ENCODE peak calls at places on chromosomes 3 and 15, in seven cellular contexts. J, K, Y, X, V, I and C are unnamed samples.

GRCh38 chr3:152172465-152172864 is 96.3 kb upstream of the MBNL1 start:
- DNase-seq in K (no peak), V (no peak), J (no peak), X (no peak), Y (no peak), I (no peak), C (no peak)

GRCh38 chr15:42368096-42368495 is 8.8 kb downstream of the CAPN3 start:
- DNase-seq in V (no peak), J (no peak), I (no peak), X (no peak), Y (no peak), K (no peak), C (no peak)

GRCh38 chr3:180325533-180325932 is 276.4 kb upstream of the TTC14 start:
- DNase-seq in Y (no peak), J (no peak), I (no peak), X (no peak), K (no peak), V (no peak), C (no peak)

GRCh38 chr3:6861331-6861988 is 545 bp downstream of the GRM7 start:
- DNase-seq in V (no peak), K (no peak), I (no peak), J (no peak), X (peak), Y (no peak), C (peak)

GRCh38 chr3:192986399-192986798 is 68.7 kb upstream of the MB21D2 start:
- DNase-seq in Y (no peak), J (no peak), I (no peak), X (no peak), V (no peak), K (no peak), C (no peak)

GRCh38 chr15:90300988-90301715 is 35.7 kb downstream of the NGRN start:
- DNase-seq in V (no peak), I (no peak), J (peak), Y (peak), K (no peak), X (peak), C (peak)

GRCh38 chr15:53072077-53072476 is 281.9 kb upstream of the ONECUT1 start:
- DNase-seq in Y (peak), I (peak), K (peak), J (peak), V (no peak), X (peak), C (no peak)

GRCh38 chr15:83747050-83747717 is 93.3 kb downstream of the ADAMTSL3 start:
- DNase-seq in V (no peak), J (no peak), Y (peak), I (no peak), K (peak), X (no peak), C (no peak)

GRCh38 chr3:66138336-66139234 is 82.2 kb upstream of the SLC25A26 start:
- DNase-seq in J (peak), I (no peak), X (peak), V (no peak), Y (peak), K (no peak), C (peak)

GRCh38 chr3:188055388-188055787 is 98.6 kb upstream of the LPP start:
- DNase-seq in Y (no peak), V (no peak), K (no peak), J (no peak), X (no peak), I (no peak), C (no peak)

GRCh38 chr15:64045774-64046346 is 425 bp downstream of the DAPK2 start:
- DNase-seq in Y (no peak), I (no peak), J (no peak), K (no peak), X (no peak), V (no peak), C (peak)

GRCh38 chr3:159322322-159322939 is 520.6 kb downstream of the MFSD1 start:
- DNase-seq in J (peak), I (no peak), V (no peak), K (no peak), X (peak), Y (peak), C (peak)

GRCh38 chr3:179852117-179852886 is 184.4 kb downstream of the PEX5L start:
- DNase-seq in I (no peak), K (peak), V (no peak), J (no peak), Y (no peak), X (no peak), C (no peak)

GRCh38 chr3:180320631-180321030 is 281.3 kb upstream of the TTC14 start:
- DNase-seq in J (no peak), K (no peak), I (no peak), Y (no peak), V (no peak), X (no peak), C (no peak)

GRCh38 chr3:5226783-5227182 is 39.3 kb downstream of the EDEM1 start:
- DNase-seq in J (peak), Y (no peak), X (peak), I (no peak), V (no peak), K (no peak), C (no peak)

GRCh38 chr3:183515968-183516851 is 39.3 kb downstream of the KLHL6 start:
- DNase-seq in Y (no peak), I (no peak), K (no peak), X (peak), J (peak), V (no peak), C (no peak)

GRCh38 chr3:55959681-55960080 is 472.6 kb upstream of the WNT5A start:
- DNase-seq in X (no peak), V (no peak), J (no peak), K (no peak), I (no peak), Y (no peak), C (no peak)

GRCh38 chr15:94412979-94413741 is 181.8 kb downstream of the MCTP2 start:
- DNase-seq in J (peak), V (no peak), I (no peak), Y (peak), X (peak), K (no peak), C (no peak)
- TF ChIP-seq CTCF in J (peak), V (no peak), I (peak), Y (peak), X (peak), K (peak), C (peak)

DNA sequence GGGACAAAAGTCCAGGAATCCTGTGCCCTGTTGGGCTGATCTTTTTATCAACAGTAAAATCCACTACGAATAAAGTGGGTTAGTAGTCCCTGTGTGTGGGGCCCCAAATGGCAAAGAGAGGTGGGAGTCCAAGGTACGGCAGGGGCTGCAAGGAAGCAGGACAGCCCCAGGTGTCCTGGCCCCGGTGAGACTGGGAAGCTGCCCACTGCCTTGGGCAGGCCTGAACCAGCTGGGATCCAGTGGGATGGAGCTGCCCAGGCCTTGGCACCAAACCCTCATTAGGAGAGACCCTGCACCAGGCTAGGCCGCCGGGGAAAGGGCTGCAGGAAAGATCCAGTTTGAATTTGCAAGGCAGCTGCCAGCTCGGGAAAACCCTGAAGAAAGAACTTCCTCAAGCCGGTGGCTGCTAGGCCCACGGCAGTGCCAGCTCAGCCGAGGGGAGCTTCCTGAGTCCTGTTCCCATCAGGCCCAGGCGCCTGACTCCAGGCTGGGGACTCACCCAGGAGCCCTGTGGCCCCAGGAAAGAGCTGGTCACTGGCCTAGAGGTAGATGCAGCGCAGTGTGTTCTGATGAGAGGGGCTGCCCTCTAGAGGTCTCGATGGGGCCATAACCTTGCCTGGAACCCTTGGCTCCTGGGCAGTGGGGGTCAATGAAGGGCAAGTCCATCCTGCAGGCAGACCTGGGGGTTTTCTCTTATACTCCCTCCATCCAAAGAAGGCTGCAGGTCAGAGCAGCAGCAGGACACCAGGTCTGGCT is 14.4 kb upstream of the GNAI2 start:
- DNase-seq in K (no peak), X (no peak), J (peak), V (no peak), I (no peak), Y (peak), C (no peak)
- TF ChIP-seq CTCF in K (no peak), X (no peak), J (peak), V (no peak), I (no peak), Y (no peak), C (no peak)

DNA sequence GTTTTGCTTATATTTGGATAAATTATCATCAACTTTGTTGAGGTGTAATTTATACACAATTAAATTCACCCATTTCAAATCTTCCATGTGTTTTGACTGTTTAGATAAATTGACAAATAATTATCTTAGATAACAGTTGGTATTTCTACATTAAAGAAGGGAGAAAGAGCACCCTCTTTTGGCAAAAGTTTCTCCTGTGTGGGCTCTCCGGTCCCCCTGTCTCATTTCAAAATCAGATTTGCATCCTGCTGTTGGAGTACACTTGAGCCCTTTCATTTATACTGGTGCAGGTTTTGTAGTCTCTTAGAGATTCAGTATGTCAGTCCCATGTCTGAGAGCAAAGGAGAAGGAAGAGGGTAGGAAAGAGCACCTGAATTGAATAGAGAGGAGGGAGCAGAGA is 49.4 kb downstream of the NKIRAS1 start:
- DNase-seq in Y (no peak), K (no peak), I (no peak), J (peak), X (no peak), V (no peak), C (no peak)
- TF ChIP-seq CTCF in Y (no peak), K (no peak), I (no peak), J (peak), X (no peak), V (no peak), C (no peak)

GRCh38 chr3:71225285-71225684 is 358.2 kb downstream of the FOXP1 start:
- DNase-seq in X (no peak), Y (no peak), J (no peak), K (no peak), I (no peak), V (no peak), C (no peak)

GRCh38 chr3:71226565-71227281 is 356.8 kb downstream of the FOXP1 start:
- DNase-seq in Y (no peak), I (no peak), K (no peak), J (no peak), X (no peak), V (no peak), C (no peak)

GRCh38 chr3:71228156-71228885 is 355.2 kb downstream of the FOXP1 start:
- DNase-seq in I (no peak), J (no peak), X (no peak), Y (no peak), V (no peak), K (no peak), C (no peak)

GRCh38 chr3:71225951-71226564 is 357.5 kb downstream of the FOXP1 start:
- DNase-seq in J (no peak), Y (no peak), I (no peak), V (no peak), K (no peak), X (no peak), C (no peak)

DNA sequence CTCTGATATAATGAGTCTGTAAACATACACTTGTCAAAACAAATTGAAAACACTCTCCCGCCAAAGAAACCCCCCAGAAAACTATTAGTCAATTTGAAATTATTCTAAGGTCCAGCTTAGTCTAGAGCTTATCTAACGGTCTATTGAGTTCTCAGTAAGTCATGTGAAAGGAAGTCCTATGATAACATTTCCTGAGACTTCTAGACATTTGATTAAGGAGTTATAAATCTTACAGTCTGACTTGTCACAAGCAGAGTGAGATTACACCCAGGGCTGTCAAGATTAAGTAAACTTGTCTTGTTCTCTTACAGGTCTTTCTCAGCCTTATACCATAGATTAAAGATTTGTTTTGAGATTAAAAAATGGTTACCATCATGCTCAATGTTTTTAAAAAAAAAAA is 356.2 kb downstream of the FOXP1 start:
- DNase-seq in X (no peak), J (no peak), Y (no peak), V (no peak), I (no peak), K (no peak), C (no peak)
- TF ChIP-seq CTCF in X (no peak), J (no peak), Y (no peak), V (no peak), I (no peak), K (no peak), C (no peak)

GRCh38 chr15:73305331-73306211 is 63.2 kb downstream of the HCN4 start:
- DNase-seq in K (peak), Y (peak), I (no peak), X (peak), J (peak), V (no peak), C (peak)
- TF ChIP-seq CTCF in K (peak), Y (no peak), I (no peak), X (peak), J (peak), V (peak), C (peak)

DNA sequence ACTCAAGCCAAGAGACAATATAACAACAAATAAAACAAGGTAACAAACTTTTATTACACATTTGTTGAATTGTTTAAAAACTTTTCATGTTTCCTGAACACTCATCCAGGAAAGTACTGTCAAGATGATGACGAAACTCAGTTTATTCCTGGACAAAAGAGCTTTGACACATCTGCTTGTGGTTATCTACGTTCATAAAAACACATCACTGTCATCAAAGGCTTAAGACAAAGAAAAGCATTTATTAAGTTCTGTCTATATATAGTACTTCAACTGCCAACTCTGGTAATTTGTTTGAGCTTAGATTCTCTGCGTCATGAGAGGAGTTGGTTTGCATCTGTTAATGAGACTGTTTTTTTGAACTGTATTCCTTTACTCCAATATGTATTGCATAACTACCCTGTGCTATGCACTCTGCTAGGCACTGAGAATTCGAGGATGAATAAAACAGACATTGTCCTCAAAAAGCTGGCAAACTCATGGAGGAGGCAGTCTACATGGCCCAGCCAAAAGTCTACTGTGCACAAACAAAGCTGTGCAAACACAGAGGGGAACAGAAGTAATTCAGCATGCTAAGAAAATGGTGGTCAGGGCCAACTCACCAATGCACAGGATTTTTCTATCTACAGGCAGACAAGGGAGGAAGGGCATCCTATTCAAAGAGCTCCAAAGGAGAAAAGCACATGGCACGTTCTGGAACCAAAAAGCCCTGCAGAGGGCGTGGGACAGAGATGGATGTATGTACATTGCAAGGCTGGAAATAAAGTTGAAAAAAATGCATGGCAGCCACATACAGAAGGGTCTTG is 21.5 kb downstream of the PLD1 start:
- DNase-seq in Y (no peak), I (no peak), J (no peak), X (no peak), V (peak), K (no peak), C (no peak)
- TF ChIP-seq CTCF in Y (no peak), I (no peak), J (peak), X (peak), V (no peak), K (no peak), C (no peak)

DNA sequence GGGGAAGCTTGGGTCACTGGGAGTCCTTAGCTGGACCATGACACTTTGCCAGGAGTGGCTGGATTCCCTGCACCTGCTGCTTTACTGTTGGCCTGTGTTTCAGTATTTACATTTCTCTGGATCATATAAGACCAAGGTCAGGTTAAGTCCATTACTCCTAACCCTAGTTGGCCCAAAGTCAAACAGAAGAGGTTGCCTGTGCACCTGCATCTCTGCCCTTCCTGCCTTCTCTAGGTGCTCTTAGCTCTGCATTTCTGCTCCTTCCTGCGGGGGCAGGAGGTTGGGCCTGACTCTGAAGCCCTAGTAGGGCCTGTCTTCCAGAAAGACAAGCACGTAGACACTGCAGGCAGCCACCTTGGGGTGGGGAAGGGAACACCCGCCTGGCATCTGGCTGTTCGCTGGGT is 124.3 kb downstream of the RPLP1 start:
- DNase-seq in V (no peak), Y (no peak), X (no peak), K (no peak), J (peak), I (no peak), C (no peak)
- TF ChIP-seq CTCF in V (no peak), Y (no peak), X (no peak), K (no peak), J (no peak), I (no peak), C (no peak)